ENCODE peak calls at places on chromosomes 16 and 17, in nine cellular contexts. One of them, this sample, is unnamed.

GRCh38 chr17:76251478-76252039 is 11.3 kb upstream of the RNF157 start:
- DNase-seq in H1: no peak
- DNase-seq in GM12891: no peak
- DNase-seq in lower leg skin: peak
- DNase-seq in H54: no peak
- DNase-seq in testis: no peak
- DNase-seq in endothelial cell of umbilical vein: no peak
- DNase-seq in A549: no peak
- DNase-seq in adrenal gland: no peak
- DNase-seq in this sample: no peak

GRCh38 chr16:21186326-21186691 is 25.1 kb downstream of the ZP2 start:
- DNase-seq in H1: no peak
- DNase-seq in GM12891: no peak
- DNase-seq in lower leg skin: no peak
- DNase-seq in H54: no peak
- DNase-seq in testis: no peak
- DNase-seq in endothelial cell of umbilical vein: no peak
- DNase-seq in A549: no peak
- DNase-seq in adrenal gland: no peak
- DNase-seq in this sample: no peak

GRCh38 chr17:69853533-69854262 is 221.3 kb upstream of the KCNJ16 start:
- DNase-seq in H1: no peak
- DNase-seq in GM12891: no peak
- DNase-seq in lower leg skin: no peak
- DNase-seq in H54: no peak
- DNase-seq in testis: no peak
- DNase-seq in endothelial cell of umbilical vein: no peak
- DNase-seq in A549: no peak
- DNase-seq in adrenal gland: peak
- DNase-seq in this sample: no peak

GRCh38 chr17:20206068-20206467 is 196.9 kb downstream of the SPECC1 start:
- DNase-seq in H1: no peak
- DNase-seq in GM12891: no peak
- DNase-seq in lower leg skin: no peak
- DNase-seq in H54: no peak
- DNase-seq in testis: peak
- DNase-seq in endothelial cell of umbilical vein: peak
- DNase-seq in A549: peak
- DNase-seq in adrenal gland: no peak
- DNase-seq in this sample: no peak

GRCh38 chr16:87178177-87178863 is 138.9 kb downstream of the C16orf95 start:
- DNase-seq in H1: no peak
- DNase-seq in GM12891: no peak
- DNase-seq in lower leg skin: no peak
- DNase-seq in H54: no peak
- DNase-seq in testis: peak
- DNase-seq in endothelial cell of umbilical vein: peak
- DNase-seq in A549: no peak
- DNase-seq in adrenal gland: peak
- DNase-seq in this sample: no peak

GRCh38 chr17:64081802-64082799 is 47.8 kb downstream of the ERN1 start:
- DNase-seq in H1: no peak
- DNase-seq in GM12891: no peak
- DNase-seq in lower leg skin: no peak
- DNase-seq in H54: peak
- DNase-seq in testis: no peak
- DNase-seq in endothelial cell of umbilical vein: peak
- DNase-seq in A549: peak
- DNase-seq in adrenal gland: no peak
- DNase-seq in this sample: no peak

GRCh38 chr17:28726396-28726911 is 421 bp upstream of the TLCD1 start:
- DNase-seq in H1: no peak
- DNase-seq in GM12891: no peak
- DNase-seq in lower leg skin: peak
- DNase-seq in H54: peak
- DNase-seq in testis: no peak
- DNase-seq in endothelial cell of umbilical vein: no peak
- DNase-seq in A549: peak
- DNase-seq in adrenal gland: peak
- DNase-seq in this sample: peak

GRCh38 chr17:76139261-76139752 is 1.7 kb downstream of the FOXJ1 start:
- DNase-seq in H1: no peak
- DNase-seq in GM12891: no peak
- DNase-seq in lower leg skin: no peak
- DNase-seq in H54: no peak
- DNase-seq in testis: no peak
- DNase-seq in endothelial cell of umbilical vein: no peak
- DNase-seq in A549: no peak
- DNase-seq in adrenal gland: no peak
- DNase-seq in this sample: no peak

GRCh38 chr17:8470447-8471047 is 34.9 kb downstream of the NDEL1 start:
- DNase-seq in H1: no peak
- DNase-seq in GM12891: no peak
- DNase-seq in lower leg skin: peak
- DNase-seq in H54: no peak
- DNase-seq in testis: peak
- DNase-seq in endothelial cell of umbilical vein: no peak
- DNase-seq in A549: no peak
- DNase-seq in adrenal gland: peak
- DNase-seq in this sample: no peak

GRCh38 chr17:42279776-42280630 is 3.8 kb upstream of the STAT5B start:
- DNase-seq in H1: no peak
- DNase-seq in GM12891: no peak
- DNase-seq in lower leg skin: peak
- DNase-seq in H54: no peak
- DNase-seq in testis: peak
- DNase-seq in endothelial cell of umbilical vein: no peak
- DNase-seq in A549: no peak
- DNase-seq in adrenal gland: peak
- DNase-seq in this sample: peak

GRCh38 chr17:81518785-81519283 is 6.2 kb upstream of the ACTG1 start:
- DNase-seq in H1: no peak
- DNase-seq in GM12891: no peak
- DNase-seq in lower leg skin: no peak
- DNase-seq in H54: no peak
- DNase-seq in testis: no peak
- DNase-seq in endothelial cell of umbilical vein: no peak
- DNase-seq in A549: peak
- DNase-seq in adrenal gland: no peak
- DNase-seq in this sample: peak
- TF ChIP-seq POLR2A in H1: no peak
- TF ChIP-seq POLR2A in GM12891: no peak
- TF ChIP-seq POLR2A in lower leg skin: no peak
- TF ChIP-seq POLR2A in H54: no peak
- TF ChIP-seq POLR2A in testis: no peak
- TF ChIP-seq POLR2A in endothelial cell of umbilical vein: peak
- TF ChIP-seq POLR2A in A549: peak
- TF ChIP-seq POLR2A in adrenal gland: no peak
- TF ChIP-seq POLR2A in this sample: no peak

GRCh38 chr17:57035971-57036481 is 49.0 kb upstream of the AKAP1 start:
- DNase-seq in H1: no peak
- DNase-seq in GM12891: no peak
- DNase-seq in lower leg skin: no peak
- DNase-seq in H54: no peak
- DNase-seq in testis: no peak
- DNase-seq in endothelial cell of umbilical vein: no peak
- DNase-seq in A549: no peak
- DNase-seq in adrenal gland: no peak
- DNase-seq in this sample: peak
- TF ChIP-seq POLR2A in H1: no peak
- TF ChIP-seq POLR2A in GM12891: no peak
- TF ChIP-seq POLR2A in lower leg skin: no peak
- TF ChIP-seq POLR2A in H54: no peak
- TF ChIP-seq POLR2A in testis: no peak
- TF ChIP-seq POLR2A in endothelial cell of umbilical vein: no peak
- TF ChIP-seq POLR2A in A549: no peak
- TF ChIP-seq POLR2A in adrenal gland: no peak
- TF ChIP-seq POLR2A in this sample: no peak

DNA sequence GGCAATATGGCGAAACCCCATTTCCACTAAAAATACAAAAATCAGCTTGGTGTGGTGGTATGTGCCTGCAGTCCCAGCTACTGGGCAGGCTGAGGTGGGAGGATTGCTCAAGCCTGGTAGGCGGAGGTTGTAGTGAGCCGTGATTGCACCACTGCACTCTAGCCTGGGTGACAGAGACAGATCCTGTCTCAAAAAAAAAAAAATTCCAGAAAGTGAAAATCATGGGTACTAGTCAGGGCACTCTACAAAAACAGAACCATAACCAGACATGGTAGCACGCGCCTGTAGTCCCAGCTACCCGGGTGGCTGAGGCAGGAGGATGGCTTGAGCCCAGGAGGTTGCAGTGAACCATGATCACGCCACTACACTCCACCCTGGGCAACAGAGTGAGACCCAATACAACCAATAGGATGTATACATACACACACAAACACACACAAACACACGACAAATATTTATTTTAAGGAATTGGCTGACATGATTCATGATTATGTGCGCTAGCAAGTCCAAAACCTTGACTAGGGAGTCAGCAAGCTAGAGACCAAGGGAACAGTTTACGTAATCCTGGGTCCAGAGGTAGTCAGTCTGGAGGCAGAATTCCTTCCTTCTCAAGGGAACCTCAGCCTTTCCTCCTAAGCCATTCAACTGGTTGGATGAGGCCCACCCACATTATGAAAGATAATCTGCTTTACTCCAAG is 11.6 kb upstream of the GP1BA start:
- DNase-seq in H1: no peak
- DNase-seq in GM12891: no peak
- DNase-seq in lower leg skin: no peak
- DNase-seq in H54: no peak
- DNase-seq in testis: no peak
- DNase-seq in endothelial cell of umbilical vein: no peak
- DNase-seq in A549: no peak
- DNase-seq in adrenal gland: no peak
- DNase-seq in this sample: no peak
- TF ChIP-seq POLR2A in H1: no peak
- TF ChIP-seq POLR2A in GM12891: no peak
- TF ChIP-seq POLR2A in lower leg skin: no peak
- TF ChIP-seq POLR2A in H54: no peak
- TF ChIP-seq POLR2A in testis: no peak
- TF ChIP-seq POLR2A in endothelial cell of umbilical vein: no peak
- TF ChIP-seq POLR2A in A549: no peak
- TF ChIP-seq POLR2A in adrenal gland: no peak
- TF ChIP-seq POLR2A in this sample: no peak

DNA sequence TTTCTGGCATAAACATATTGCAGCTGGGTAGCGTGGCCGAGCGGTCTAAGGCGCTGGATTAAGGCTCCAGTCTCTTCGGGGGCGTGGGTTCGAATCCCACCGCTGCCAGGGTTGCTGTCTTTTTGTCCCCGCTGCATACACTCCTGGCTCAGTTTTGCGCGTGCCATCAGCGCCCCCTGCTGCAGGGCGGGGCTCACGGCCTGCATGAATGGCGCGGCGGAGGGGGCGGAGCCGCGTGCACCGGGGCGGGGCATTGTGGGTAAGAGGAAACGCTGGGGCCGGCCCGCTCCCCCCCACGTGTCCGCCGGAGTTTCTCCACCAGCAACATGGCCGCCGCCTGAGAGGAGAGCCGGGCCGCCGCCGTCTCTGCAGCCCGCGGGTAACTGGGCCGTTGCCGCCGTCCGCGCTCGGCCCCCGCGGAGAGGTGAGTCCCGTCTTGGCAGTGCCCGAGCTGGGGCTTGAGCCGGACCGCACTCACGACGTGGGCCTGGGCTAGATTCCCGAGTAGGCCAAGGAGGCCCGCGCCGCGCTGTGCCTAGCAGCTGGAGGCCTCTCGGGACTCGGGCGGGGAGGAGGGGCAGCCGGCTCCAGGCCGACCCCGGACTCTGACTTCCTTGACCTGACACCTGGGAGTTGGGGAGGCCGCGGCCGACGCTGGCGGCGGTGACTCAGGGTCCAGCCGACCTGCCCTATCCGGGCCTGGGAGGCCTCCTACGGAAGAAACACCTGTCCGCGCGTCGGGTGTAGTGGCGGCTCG is at the start of gene POLR3E:
- DNase-seq in H1: peak
- DNase-seq in GM12891: peak
- DNase-seq in lower leg skin: peak
- DNase-seq in H54: peak
- DNase-seq in testis: peak
- DNase-seq in endothelial cell of umbilical vein: peak
- DNase-seq in A549: peak
- DNase-seq in adrenal gland: peak
- DNase-seq in this sample: peak
- TF ChIP-seq POLR2A in H1: peak
- TF ChIP-seq POLR2A in GM12891: no peak
- TF ChIP-seq POLR2A in lower leg skin: no peak
- TF ChIP-seq POLR2A in H54: peak
- TF ChIP-seq POLR2A in testis: peak
- TF ChIP-seq POLR2A in endothelial cell of umbilical vein: peak
- TF ChIP-seq POLR2A in A549: peak
- TF ChIP-seq POLR2A in adrenal gland: peak
- TF ChIP-seq POLR2A in this sample: no peak

DNA sequence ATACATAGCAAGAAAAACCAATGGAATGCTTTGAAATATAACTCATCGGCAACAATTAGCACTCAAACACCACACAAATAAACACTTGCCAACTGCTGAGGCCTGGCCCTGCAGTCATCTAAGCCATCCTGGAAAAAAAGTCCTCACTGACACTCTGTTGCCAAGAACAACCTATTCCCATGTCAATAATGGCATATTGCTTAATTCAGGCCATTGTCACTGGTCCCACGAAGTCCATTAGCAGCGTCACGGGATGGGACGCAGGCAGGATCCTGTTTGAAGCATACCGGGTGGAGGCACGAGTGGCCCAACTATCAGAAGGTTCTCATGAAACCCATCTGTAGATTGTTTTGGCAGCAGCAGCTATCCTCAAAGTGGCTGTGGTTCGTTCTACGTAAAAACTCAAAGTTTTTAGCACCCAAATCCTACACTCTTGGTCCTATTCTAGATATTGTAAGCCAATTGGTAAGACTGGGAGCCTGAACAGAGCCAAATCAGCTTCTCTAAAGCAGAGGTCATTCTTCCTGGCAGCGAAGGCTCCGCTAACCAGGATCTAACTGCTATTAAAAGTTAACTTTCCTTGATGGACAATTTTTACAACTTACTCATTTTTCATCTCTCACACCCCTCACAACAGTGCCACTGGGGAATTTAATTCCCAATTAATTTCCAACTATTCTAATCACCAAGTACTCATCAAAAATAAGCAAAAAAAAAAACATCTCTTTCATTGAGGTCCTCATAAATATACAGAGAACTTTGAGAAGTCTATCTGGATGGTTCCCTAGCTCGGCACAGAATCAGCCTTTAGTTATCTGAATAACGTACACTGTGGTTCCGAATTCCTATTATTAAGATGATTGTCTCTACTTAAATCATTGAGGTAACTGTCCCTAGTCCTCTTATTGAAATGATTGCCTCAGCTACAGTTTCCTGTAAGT is 91.5 kb downstream of the ZFHX3 start:
- DNase-seq in H1: no peak
- DNase-seq in GM12891: no peak
- DNase-seq in lower leg skin: no peak
- DNase-seq in H54: no peak
- DNase-seq in testis: no peak
- DNase-seq in endothelial cell of umbilical vein: no peak
- DNase-seq in A549: no peak
- DNase-seq in adrenal gland: no peak
- DNase-seq in this sample: no peak
- TF ChIP-seq POLR2A in H1: no peak
- TF ChIP-seq POLR2A in GM12891: no peak
- TF ChIP-seq POLR2A in lower leg skin: no peak
- TF ChIP-seq POLR2A in H54: no peak
- TF ChIP-seq POLR2A in testis: no peak
- TF ChIP-seq POLR2A in endothelial cell of umbilical vein: no peak
- TF ChIP-seq POLR2A in A549: no peak
- TF ChIP-seq POLR2A in adrenal gland: no peak
- TF ChIP-seq POLR2A in this sample: no peak

GRCh38 chr17:48997827-48998556 is 807 bp downstream of the IGF2BP1 start:
- DNase-seq in H1: peak
- DNase-seq in GM12891: no peak
- DNase-seq in lower leg skin: no peak
- DNase-seq in H54: no peak
- DNase-seq in testis: no peak
- DNase-seq in endothelial cell of umbilical vein: peak
- DNase-seq in A549: no peak
- DNase-seq in adrenal gland: no peak
- DNase-seq in this sample: no peak
- TF ChIP-seq POLR2A in H1: no peak
- TF ChIP-seq POLR2A in GM12891: no peak
- TF ChIP-seq POLR2A in lower leg skin: no peak
- TF ChIP-seq POLR2A in H54: peak
- TF ChIP-seq POLR2A in testis: no peak
- TF ChIP-seq POLR2A in endothelial cell of umbilical vein: no peak
- TF ChIP-seq POLR2A in A549: peak
- TF ChIP-seq POLR2A in adrenal gland: no peak
- TF ChIP-seq POLR2A in this sample: no peak